ENCODE peak calls at places on chromosomes 2 and 18, in six cellular contexts. A, O, D, X, S and T are unnamed samples.

GRCh38 chr2:38154395-38154794 is 78.4 kb upstream of the CYP1B1 start:
- DNase-seq in A (no peak), O (no peak), D (no peak), X (no peak), S (no peak), T (no peak)

GRCh38 chr2:118371500-118371899 is 283.2 kb downstream of the INSIG2 start:
- DNase-seq in A (no peak), O (no peak), D (no peak), X (no peak), S (peak; percentile 24), T (peak; percentile 36)

GRCh38 chr2:239429473-239430350 is 28.9 kb upstream of the HDAC4 start:
- DNase-seq in A (no peak), O (no peak), D (no peak), X (no peak), S (no peak), T (no peak)

GRCh38 chr18:23494992-23495391 is 8.3 kb upstream of the RMC1 start:
- DNase-seq in A (peak; percentile 71), O (no peak), D (no peak), X (no peak), S (no peak), T (no peak)

GRCh38 chr2:40244251-40245010 is 207.5 kb downstream of the SLC8A1 start:
- DNase-seq in A (no peak), O (peak; percentile 61), D (no peak), X (peak; percentile 64), S (peak; percentile 31), T (peak; percentile 84)

GRCh38 chr18:9259148-9259547 is 75.4 kb upstream of the TWSG1 start:
- DNase-seq in A (no peak), O (no peak), D (no peak), X (no peak), S (no peak), T (no peak)

GRCh38 chr2:50943781-50944180 is 88.2 kb downstream of the NRXN1 start:
- DNase-seq in A (no peak), O (no peak), D (no peak), X (no peak), S (no peak), T (no peak)

GRCh38 chr2:73250872-73251846 is 17.1 kb downstream of the CCT7 start:
- DNase-seq in A (no peak), O (no peak), D (no peak), X (no peak), S (no peak), T (no peak)

GRCh38 chr2:91975130-91975491 is 2896.1 kb upstream of the TEKT4 start:
- DNase-seq in A (no peak), O (no peak), D (no peak), X (no peak), S (no peak), T (no peak)

GRCh38 chr2:130832296-130832940 is 4.3 kb upstream of the ARHGEF4 start:
- DNase-seq in A (no peak), O (no peak), D (no peak), X (no peak), S (no peak), T (no peak)

DNA sequence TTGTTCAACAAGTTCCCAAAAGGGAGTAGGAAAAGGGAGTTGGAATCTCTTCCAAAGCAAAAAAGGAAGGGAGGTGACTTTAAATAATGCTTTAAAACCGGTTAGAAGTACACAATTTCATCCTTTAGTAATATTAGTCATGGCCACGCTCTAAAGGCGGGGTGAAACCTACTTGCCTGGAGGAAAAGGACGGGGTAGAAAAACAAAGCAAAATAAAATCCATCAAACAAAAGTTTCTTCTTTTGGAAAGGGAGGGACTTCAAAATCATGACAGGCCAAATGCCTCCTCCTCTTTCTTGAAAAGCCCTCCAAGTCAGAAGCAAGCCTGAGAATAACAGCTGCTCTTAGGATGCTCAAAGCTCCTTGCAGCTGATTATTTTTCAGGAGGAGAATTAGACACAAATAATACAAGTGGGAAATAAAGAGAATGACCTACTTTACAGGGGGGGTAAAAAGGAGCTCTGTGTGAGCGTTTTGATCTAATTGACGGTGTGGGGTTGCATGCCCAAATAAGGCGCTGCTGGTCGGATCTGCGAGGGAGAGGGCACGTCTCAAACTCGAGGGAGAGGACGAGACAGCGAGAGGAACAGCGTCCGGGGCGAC is 1.8 kb upstream of the NPAS2 start:
- DNase-seq in A (no peak), O (no peak), D (no peak), X (no peak), S (no peak), T (peak; percentile 53)
- H3K4me3 ChIP-seq in A (peak overlapping the region; percentile 68), O (peak overlapping the region; percentile 95), D (no peak overlapping the region), X (peak overlapping the region; percentile 81), S (peak overlapping the region; percentile 76), T (peak overlapping the region; percentile 73)

DNA sequence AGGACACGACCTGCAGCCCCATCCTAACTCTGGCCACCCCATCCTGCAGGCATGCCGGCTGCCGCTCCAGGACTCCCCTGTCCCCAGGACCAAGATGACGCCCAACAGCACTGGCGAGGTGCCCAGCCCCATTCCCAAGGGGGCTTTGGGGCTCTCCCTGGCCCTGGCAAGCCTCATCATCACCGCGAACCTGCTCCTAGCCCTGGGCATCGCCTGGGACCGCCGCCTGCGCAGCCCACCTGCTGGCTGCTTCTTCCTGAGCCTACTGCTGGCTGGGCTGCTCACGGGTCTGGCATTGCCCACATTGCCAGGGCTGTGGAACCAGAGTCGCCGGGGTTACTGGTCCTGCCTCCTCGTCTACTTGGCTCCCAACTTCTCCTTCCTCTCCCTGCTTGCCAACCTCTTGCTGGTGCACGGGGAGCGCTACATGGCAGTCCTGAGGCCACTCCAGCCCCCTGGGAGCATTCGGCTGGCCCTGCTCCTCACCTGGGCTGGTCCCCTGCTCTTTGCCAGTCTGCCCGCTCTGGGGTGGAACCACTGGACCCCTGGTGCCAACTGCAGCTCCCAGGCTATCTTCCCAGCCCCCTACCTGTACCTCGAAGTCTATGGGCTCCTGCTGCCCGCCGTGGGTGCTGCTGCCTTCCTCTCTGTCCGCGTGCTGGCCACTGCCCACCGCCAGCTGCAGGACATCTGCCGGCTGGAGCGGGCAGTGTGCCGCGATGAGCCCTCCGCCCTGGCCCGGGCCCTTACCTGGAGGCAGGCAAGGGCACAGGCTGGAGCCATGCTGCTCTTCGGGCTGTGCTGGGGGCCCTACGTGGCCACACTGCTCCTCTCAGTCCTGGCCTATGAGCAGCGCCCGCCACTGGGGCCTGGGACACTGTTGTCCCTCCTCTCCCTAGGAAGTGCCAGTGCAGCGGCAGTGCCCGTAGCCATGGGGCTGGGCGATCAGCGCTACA is 2.1 kb downstream of the GPBAR1 start:
- DNase-seq in A (no peak), O (no peak), D (no peak), X (no peak), S (no peak), T (no peak)
- H3K36me3 ChIP-seq in A (peaks cover 31% of the 10 kb centered on the region), O (peaks cover 48% of the 10 kb centered on the region), D (peaks cover 36% of the 10 kb centered on the region), X (peaks cover 47% of the 10 kb centered on the region), S (no peaks in the 10 kb centered on the region), T (peaks cover 31% of the 10 kb centered on the region)

DNA sequence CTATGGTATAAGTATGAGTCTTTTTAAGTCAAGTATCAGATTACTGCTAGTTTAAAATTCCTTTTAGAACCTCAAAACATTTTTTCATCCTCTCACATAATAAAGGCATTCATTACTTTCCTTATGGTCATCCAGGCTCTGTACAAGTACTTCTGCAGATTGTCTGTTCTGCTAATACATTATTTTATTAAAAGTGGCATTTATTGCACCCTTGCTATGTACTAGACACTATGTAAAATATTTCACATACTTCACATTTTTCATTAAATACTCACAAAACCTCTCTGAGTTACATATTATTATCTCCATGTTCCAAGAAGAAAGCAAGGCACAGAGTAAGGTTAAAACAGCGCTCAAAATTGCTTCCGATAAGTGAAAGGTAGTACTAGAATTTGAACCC is 84.1 kb downstream of the RAPH1 start:
- DNase-seq in A (no peak), O (no peak), D (no peak), X (no peak), S (no peak), T (no peak)
- H3K4me3 ChIP-seq in A (no peak overlapping the region), O (no peak overlapping the region), D (no peak overlapping the region), X (no peak overlapping the region), S (no peak overlapping the region), T (no peak overlapping the region)

GRCh38 chr2:127060264-127060945 is 46.5 kb downstream of the BIN1 start:
- DNase-seq in A (no peak), O (no peak), D (no peak), X (no peak), S (peak; percentile 69), T (no peak)
- H3K36me3 ChIP-seq in A (no peaks in the 10 kb centered on the region), O (no peaks in the 10 kb centered on the region), D (peaks cover 39% of the 10 kb centered on the region), X (peaks cover 74% of the 10 kb centered on the region), S (no peaks in the 10 kb centered on the region), T (peaks cover 19% of the 10 kb centered on the region)

DNA sequence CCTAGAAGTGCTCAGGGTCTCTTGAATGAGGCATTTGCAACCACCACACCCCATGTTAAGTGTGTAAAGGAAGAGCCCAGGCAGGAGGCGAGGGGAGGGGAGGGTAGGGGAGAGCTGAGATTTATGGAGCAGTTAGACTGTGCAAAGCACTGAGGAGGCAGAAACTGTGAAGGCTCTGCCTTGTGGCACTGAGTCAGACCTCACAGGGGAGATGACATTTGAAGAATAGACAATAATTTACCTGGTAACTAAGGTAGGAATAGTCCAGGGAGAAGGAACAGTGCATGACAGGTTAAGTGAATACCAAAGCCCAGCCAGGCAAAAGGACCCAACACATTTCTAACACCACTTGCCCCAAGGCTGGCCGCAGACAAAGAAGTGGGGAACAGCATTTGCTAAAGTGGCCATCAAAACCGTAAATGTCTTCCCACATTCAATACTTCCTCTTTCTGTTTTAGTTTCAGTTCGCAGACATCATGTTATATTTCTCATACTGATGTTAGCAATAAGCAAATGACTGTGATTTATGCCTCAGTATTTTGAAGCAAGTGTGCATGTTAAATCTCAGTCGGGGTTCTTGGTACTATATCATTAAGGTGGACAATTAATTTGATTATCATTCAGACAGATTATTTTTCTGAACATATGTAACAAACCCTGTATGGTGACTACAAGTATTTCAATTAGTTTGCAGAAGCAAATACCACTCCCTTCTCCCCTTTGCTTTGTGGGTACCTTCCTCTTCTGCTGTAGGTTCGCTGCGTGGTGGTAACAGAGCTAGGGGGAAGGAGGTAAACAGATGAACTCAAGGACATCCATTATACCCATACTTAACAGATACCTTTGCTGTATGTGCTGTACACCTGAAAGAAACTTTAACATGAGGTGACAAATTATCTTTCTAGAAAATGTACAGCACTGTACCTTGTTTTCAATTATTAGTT is 27.5 kb downstream of the CDH20 start:
- DNase-seq in A (no peak), O (no peak), D (no peak), X (no peak), S (no peak), T (no peak)
- H3K4me3 ChIP-seq in A (no peak overlapping the region), O (no peak overlapping the region), D (peak overlapping the region; percentile 19), X (no peak overlapping the region), S (no peak overlapping the region), T (no peak overlapping the region)

GRCh38 chr18:13524054-13524453 is 202.3 kb downstream of the FAM210A start:
- DNase-seq in A (no peak), O (no peak), D (no peak), X (no peak), S (no peak), T (no peak)
- H3K36me3 ChIP-seq in A (no peaks in the 10 kb centered on the region), O (no peaks in the 10 kb centered on the region), D (peaks cover 36% of the 10 kb centered on the region), X (no peaks in the 10 kb centered on the region), S (no peaks in the 10 kb centered on the region), T (no peaks in the 10 kb centered on the region)

DNA sequence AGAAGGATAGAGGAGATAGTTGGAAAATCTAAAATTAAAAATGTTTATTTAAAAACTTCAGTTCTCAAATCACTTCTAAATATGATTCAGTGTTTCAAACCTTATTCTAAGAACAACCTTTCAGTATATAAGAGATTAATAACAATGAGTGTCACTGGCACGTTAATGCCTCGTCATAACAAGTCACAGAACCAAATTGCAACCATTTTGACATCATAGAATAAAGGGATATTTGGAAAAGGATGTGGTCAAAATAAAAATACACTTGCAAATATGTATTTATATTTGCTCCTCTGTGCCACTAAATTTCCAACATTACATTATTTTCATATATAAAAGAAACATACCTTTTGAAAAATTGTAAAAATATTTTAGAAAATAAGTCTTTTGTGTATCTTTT is 1090.6 kb downstream of the SUCLG1 start:
- DNase-seq in A (no peak), O (no peak), D (no peak), X (no peak), S (no peak), T (no peak)
- H3K4me3 ChIP-seq in A (no peak overlapping the region), O (no peak overlapping the region), D (no peak overlapping the region), X (no peak overlapping the region), S (no peak overlapping the region), T (no peak overlapping the region)